ENCODE peak calls at places on chromosomes 7 and 10, in six cellular contexts. Q is IMR-90, I is transverse colon, D is A549, R is esophagus squamous epithelium, P is ovary. V is an unnamed sample.

GRCh38 chr10:63720072-63720537 is 198.9 kb downstream of the REEP3 start:
- DNase-seq in P (no peak), Q (peak), I (peak), R (no peak), D (no peak), V (no peak)

GRCh38 chr10:59465089-59465488 is 102.7 kb upstream of the FAM13C start:
- DNase-seq in R (no peak), D (no peak), Q (peak), I (no peak), P (no peak), V (no peak)

GRCh38 chr7:37915438-37915837 is 1.2 kb downstream of the SFRP4 start:
- DNase-seq in I (peak), Q (no peak), R (no peak), D (no peak), P (no peak), V (no peak)

GRCh38 chr7:1864126-1864940 is 194.3 kb downstream of the ELFN1 start:
- DNase-seq in D (no peak), Q (no peak), P (no peak), R (no peak), I (no peak), V (no peak)

GRCh38 chr7:92691578-92691977 is 101.4 kb upstream of the FAM133B start:
- DNase-seq in I (no peak), P (no peak), Q (peak), D (peak), R (no peak), V (no peak)

GRCh38 chr10:6144609-6145413 is 56.0 kb downstream of the RBM17 start:
- DNase-seq in R (peak), I (peak), D (peak), P (peak), Q (peak), V (peak)

GRCh38 chr10:21427804-21428481 is 97.5 kb downstream of the SKIDA1 start:
- DNase-seq in R (no peak), I (no peak), Q (peak), P (no peak), D (no peak), V (no peak)

GRCh38 chr7:155322530-155322929 is 24.9 kb downstream of the INSIG1 start:
- DNase-seq in Q (no peak), D (no peak), R (no peak), I (no peak), P (no peak), V (no peak)

GRCh38 chr10:77553966-77554365 is 83.6 kb downstream of the KCNMA1 start:
- DNase-seq in R (no peak), D (no peak), I (no peak), Q (no peak), P (no peak), V (no peak)

GRCh38 chr10:11145498-11145855 is 127.8 kb downstream of the CELF2 start:
- DNase-seq in D (no peak), R (no peak), Q (no peak), I (peak), P (no peak), V (no peak)

GRCh38 chr10:132142396-132143161 is 44.2 kb upstream of the DPYSL4 start:
- DNase-seq in Q (no peak), D (peak), I (peak), R (no peak), P (peak), V (no peak)

GRCh38 chr10:13659887-13660544 is 73.3 kb downstream of the PRPF18 start:
- DNase-seq in Q (peak), D (peak), R (no peak), I (peak), P (peak), V (peak)

GRCh38 chr10:50431791-50432190 is 180.5 kb upstream of the ASAH2 start:
- DNase-seq in D (no peak), Q (no peak), I (no peak), P (no peak), R (no peak), V (no peak)

GRCh38 chr7:5553298-5553877 is 129.8 kb upstream of the TNRC18 start:
- DNase-seq in Q (no peak), I (peak), D (no peak), R (no peak), P (no peak), V (no peak)

GRCh38 chr7:152894295-152895170 is 135.0 kb downstream of the ACTR3B start:
- DNase-seq in R (no peak), I (no peak), Q (no peak), P (peak), D (peak), V (peak)

GRCh38 chr7:45968856-45969536 is 47.9 kb upstream of the IGFBP3 start:
- DNase-seq in I (no peak), P (no peak), D (no peak), R (no peak), Q (no peak), V (no peak)

GRCh38 chr7:585229-585711 is 65.6 kb upstream of the PDGFA start:
- DNase-seq in I (no peak), Q (no peak), R (no peak), D (no peak), P (no peak), V (no peak)

GRCh38 chr7:134829381-134829986 is 50.0 kb downstream of the CALD1 start:
- DNase-seq in R (no peak), P (no peak), I (no peak), D (no peak), Q (no peak), V (no peak)

GRCh38 chr7:124779620-124780019 is 14.0 kb upstream of the GPR37 start:
- DNase-seq in R (no peak), I (no peak), P (no peak), D (no peak), Q (no peak), V (no peak)

GRCh38 chr10:43292745-43293676 is 26.1 kb upstream of the RASGEF1A start:
- DNase-seq in D (peak), P (peak), I (peak), Q (peak), R (no peak), V (peak)

GRCh38 chr7:96080021-96080420 is 241.9 kb downstream of the SLC25A13 start:
- DNase-seq in I (no peak), Q (peak), P (no peak), R (no peak), D (no peak), V (no peak)

GRCh38 chr7:30933124-30933893 is 21.7 kb downstream of the AQP1 start:
- DNase-seq in R (no peak), P (no peak), D (no peak), I (no peak), Q (no peak), V (no peak)

GRCh38 chr10:83820033-83820432 is 319.3 kb upstream of the GHITM start:
- DNase-seq in Q (no peak), D (no peak), I (no peak), P (no peak), R (no peak), V (no peak)

GRCh38 chr7:19009241-19009935 is 108.0 kb downstream of the TWIST1 start:
- DNase-seq in P (no peak), Q (peak), I (no peak), D (no peak), R (no peak), V (no peak)

GRCh38 chr7:1936006-1936310 is 265.9 kb downstream of the ELFN1 start:
- DNase-seq in D (no peak), R (no peak), I (no peak), Q (no peak), P (no peak), V (no peak)

GRCh38 chr10:50582766-50583762 is 40.7 kb downstream of the SGMS1 start:
- DNase-seq in Q (peak), P (no peak), D (peak), R (no peak), I (no peak), V (no peak)

GRCh38 chr7:461453-462172 is 58.0 kb downstream of the PDGFA start:
- DNase-seq in D (no peak), I (no peak), Q (no peak), P (no peak), R (no peak), V (no peak)

GRCh38 chr7:40134428-40135423 is at the start of the genes MPLKIP and SUGCT:
- DNase-seq in Q (peak), I (peak), P (peak), R (peak), D (peak), V (peak)

GRCh38 chr10:35911233-35911632 is 269.1 kb upstream of the FZD8 start:
- DNase-seq in R (no peak), I (no peak), D (no peak), P (no peak), Q (no peak), V (no peak)

GRCh38 chr10:11146402-11147171 is 128.9 kb downstream of the CELF2 start:
- DNase-seq in Q (peak), D (no peak), I (no peak), R (no peak), P (no peak), V (no peak)

GRCh38 chr7:40418445-40418844 is 283.6 kb downstream of the SUGCT start:
- DNase-seq in D (no peak), I (no peak), R (no peak), P (no peak), Q (no peak), V (no peak)

GRCh38 chr10:116669832-116670644 is 49.3 kb downstream of the PNLIPRP2 start:
- DNase-seq in Q (no peak), D (no peak), I (peak), R (no peak), P (peak), V (peak)

GRCh38 chr10:12484945-12485805 is 135.8 kb downstream of the CAMK1D start:
- DNase-seq in R (no peak), P (no peak), I (peak), Q (no peak), D (no peak), V (no peak)

GRCh38 chr10:119207713-119208552 is 562 bp downstream of the GRK5 start:
- DNase-seq in Q (peak), I (peak), R (peak), P (peak), D (peak), V (peak)

DNA sequence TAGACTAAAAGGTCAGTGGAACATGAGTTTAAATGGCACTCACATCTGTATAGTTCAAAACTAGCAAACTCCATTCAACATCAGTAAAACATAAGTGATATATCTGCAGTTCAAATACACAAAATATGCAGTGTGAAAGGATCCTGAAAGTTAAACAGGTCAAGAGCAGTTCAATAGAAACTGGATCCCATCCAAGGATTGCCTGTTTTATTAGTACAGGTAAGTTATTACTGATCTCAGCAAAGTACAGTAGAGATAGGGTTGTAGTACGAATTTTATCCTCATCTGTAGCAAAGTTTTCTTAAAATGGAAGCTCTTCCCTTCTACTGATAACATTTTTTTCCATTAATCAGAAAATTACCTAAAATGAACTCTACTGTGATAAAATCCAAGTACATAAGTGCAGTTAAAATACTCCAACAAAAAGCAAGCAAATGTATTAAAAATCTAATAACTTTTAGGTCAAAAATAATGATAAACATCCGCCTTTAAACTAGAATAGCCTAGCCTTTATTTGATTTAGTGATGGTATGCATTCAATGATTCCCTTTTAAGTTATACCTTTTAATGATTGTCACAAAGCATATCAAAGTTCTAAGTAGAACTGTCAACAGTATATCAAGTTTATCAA is 2.2 kb downstream of the ZNF800 start:
- DNase-seq in Q (no peak), P (no peak), R (no peak), I (no peak), D (no peak), V (no peak)
- H3K4me3 ChIP-seq in Q (no peak), P (no peak), R (no peak), I (no peak), D (no peak), V (no peak)

GRCh38 chr10:24552346-24553016 is 171.2 kb downstream of the ARHGAP21 start:
- DNase-seq in I (peak), D (peak), P (peak), R (no peak), Q (no peak), V (peak)
- TF ChIP-seq CTCF in I (peak), D (no peak), P (no peak), R (peak), Q (no peak), V (no peak)

GRCh38 chr10:58267713-58268453 is at the start of gene IPMK:
- DNase-seq in D (peak), P (peak), Q (peak), R (peak), I (peak), V (peak)
- TF ChIP-seq POLR2A in D (peak), P (peak), Q (peak), R (peak), I (peak), V (no peak)

GRCh38 chr7:73830618-73830871 is 251 bp upstream of the CLDN4 start:
- DNase-seq in D (no peak), R (no peak), Q (peak), P (no peak), I (no peak), V (no peak)
- H3K4me3 ChIP-seq in D (no peak), R (peak), Q (no peak), P (no peak), I (peak), V (no peak)

DNA sequence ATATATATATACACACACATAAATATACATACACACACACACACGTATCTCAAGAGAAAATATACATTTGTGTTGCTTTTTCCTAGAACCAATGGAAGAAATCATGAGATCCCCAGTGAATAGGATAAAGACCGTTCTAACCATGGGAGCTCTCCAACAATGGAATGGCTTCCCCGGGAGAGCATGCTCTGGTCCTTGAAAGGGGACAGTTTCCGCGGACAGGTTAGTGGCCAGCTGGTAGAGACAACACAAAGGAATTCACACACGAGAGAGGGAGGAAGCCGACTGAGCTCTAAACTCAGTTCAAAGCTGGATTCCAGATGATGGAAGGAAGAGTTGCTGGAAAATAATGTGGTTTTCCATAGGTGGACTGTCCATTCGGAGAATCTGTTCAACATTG is 72.7 kb downstream of the SLC37A3 start:
- DNase-seq in D (no peak), R (no peak), I (no peak), Q (no peak), P (no peak), V (no peak)
- TF ChIP-seq CTCF in D (no peak), R (no peak), I (no peak), Q (no peak), P (no peak), V (no peak)

GRCh38 chr10:73998623-73999622 is 1.0 kb downstream of the VCL start:
- DNase-seq in D (peak), I (peak), P (peak), R (no peak), Q (peak), V (peak)

GRCh38 chr10:73997806-73998622 is at the start of gene VCL:
- DNase-seq in R (peak), P (peak), I (peak), D (peak), Q (peak), V (peak)

GRCh38 chr10:73999703-74000102 is 1.8 kb downstream of the VCL start:
- DNase-seq in I (no peak), R (no peak), P (no peak), D (no peak), Q (peak), V (no peak)

GRCh38 chr10:73997479-73997805 is 474 bp upstream of the VCL start:
- DNase-seq in D (peak), R (no peak), P (no peak), Q (no peak), I (peak), V (no peak)

GRCh38 chr10:74000892-74001669 is 3.2 kb downstream of the VCL start:
- DNase-seq in R (no peak), D (no peak), I (no peak), P (no peak), Q (no peak), V (no peak)
- TF ChIP-seq POLR2A in R (no peak), D (no peak), I (no peak), P (no peak), Q (peak), V (no peak)

GRCh38 chr7:46970131-46970430 is 611.8 kb downstream of the TNS3 start:
- DNase-seq in Q (no peak), P (no peak), I (no peak), R (no peak), D (no peak), V (no peak)

GRCh38 chr7:46970486-46970885 is 611.4 kb downstream of the TNS3 start:
- DNase-seq in D (no peak), Q (no peak), P (no peak), R (no peak), I (no peak), V (no peak)

GRCh38 chr7:46975493-46975892 is 606.4 kb downstream of the TNS3 start:
- DNase-seq in Q (no peak), P (no peak), I (no peak), R (no peak), D (no peak), V (no peak)

GRCh38 chr7:46969303-46970130 is 612.4 kb downstream of the TNS3 start:
- DNase-seq in Q (peak), R (no peak), D (no peak), I (peak), P (no peak), V (no peak)

GRCh38 chr7:46972205-46972604 is 609.7 kb downstream of the TNS3 start:
- DNase-seq in P (no peak), I (no peak), D (no peak), Q (peak), R (no peak), V (no peak)
- H3K4me3 ChIP-seq in P (no peak), I (no peak), D (no peak), Q (no peak), R (no peak), V (no peak)

DNA sequence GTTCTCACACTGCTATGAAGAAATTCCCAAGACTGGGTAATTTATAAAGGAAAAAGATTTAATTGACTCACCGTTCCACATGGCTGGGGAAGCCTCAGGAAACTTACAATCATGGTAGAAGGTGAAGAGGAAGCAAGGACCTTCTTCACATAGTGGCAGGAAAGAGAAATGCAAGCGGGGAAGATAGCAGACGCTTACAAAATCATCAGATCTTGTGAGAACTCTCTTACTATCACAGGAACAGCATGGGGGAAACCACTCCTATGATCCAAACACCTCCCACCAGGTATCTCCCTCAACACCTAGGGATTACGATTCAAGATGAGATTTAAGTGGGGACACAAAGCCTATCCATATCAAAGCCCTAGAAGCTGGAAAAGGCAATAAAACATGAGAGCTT is 130.8 kb downstream of the MDFIC start:
- DNase-seq in P (no peak), R (no peak), I (no peak), Q (no peak), D (no peak), V (no peak)
- TF ChIP-seq CTCF in P (no peak), R (no peak), I (no peak), Q (no peak), D (no peak), V (no peak)

DNA sequence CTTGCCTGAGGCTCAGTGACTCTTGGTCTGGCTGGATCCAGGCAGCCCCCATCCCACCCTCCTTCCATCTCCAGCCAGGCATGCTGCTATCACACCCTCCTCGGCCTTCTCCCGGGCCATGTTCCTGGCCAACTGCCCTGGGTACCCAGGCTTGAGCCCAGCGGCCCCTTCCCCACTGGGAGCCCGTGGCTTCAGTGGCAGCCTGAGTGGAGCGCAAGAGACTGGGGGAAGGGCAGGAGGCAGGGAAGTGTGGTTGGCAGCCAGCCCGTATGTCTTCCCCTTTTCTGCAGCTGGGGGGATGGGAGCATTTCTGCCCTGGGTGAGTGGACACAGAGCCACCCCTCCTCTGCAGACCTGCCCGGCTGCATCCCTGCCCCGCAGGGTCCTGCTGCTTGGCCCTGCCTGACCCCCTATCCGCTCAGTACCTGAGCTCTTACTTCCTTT is 148.5 kb downstream of the ARHGAP22 start:
- DNase-seq in D (no peak), R (no peak), I (peak), Q (no peak), P (peak), V (peak)
- TF ChIP-seq POLR2A in D (no peak), R (no peak), I (no peak), Q (no peak), P (no peak), V (no peak)

GRCh38 chr10:15472431-15473400 is 101.6 kb upstream of the FAM171A1 start:
- DNase-seq in D (no peak), P (no peak), Q (peak), I (no peak), R (no peak), V (no peak)
- H3K4me3 ChIP-seq in D (no peak), P (no peak), Q (no peak), I (no peak), R (no peak), V (no peak)